ENCODE peak calls at places on chromosomes 12 and 14, in ten cellular contexts. One of them, this sample, is unnamed.

GRCh38 chr12:132279184-132279889 is 50.1 kb downstream of the GALNT9 start:
- DNase-seq in T follicular helper cell: no peak
- DNase-seq in heart left ventricle: peak
- DNase-seq in dorsolateral prefrontal cortex: no peak
- DNase-seq in stimulated activated CD8-positive, alpha-beta memory T cell treated with anti-CD3 and anti-CD28 coated beads, Interleukin-12 subunit alpha, Interleukin-12 subunit beta, amount 100 ng/mL, for 4 hours: no peak
- DNase-seq in Panc1: no peak
- DNase-seq in ovary: no peak
- DNase-seq in left cardiac atrium: peak
- DNase-seq in brain microvascular endothelial cell: no peak
- DNase-seq in Peyer's patch: peak
- DNase-seq in this sample: no peak

GRCh38 chr14:79044894-79045624 is 874.9 kb downstream of the NRXN3 start:
- DNase-seq in T follicular helper cell: no peak
- DNase-seq in heart left ventricle: no peak
- DNase-seq in dorsolateral prefrontal cortex: peak
- DNase-seq in stimulated activated CD8-positive, alpha-beta memory T cell treated with anti-CD3 and anti-CD28 coated beads, Interleukin-12 subunit alpha, Interleukin-12 subunit beta, amount 100 ng/mL, for 4 hours: no peak
- DNase-seq in Panc1: peak
- DNase-seq in ovary: no peak
- DNase-seq in left cardiac atrium: no peak
- DNase-seq in brain microvascular endothelial cell: peak
- DNase-seq in Peyer's patch: no peak
- DNase-seq in this sample: peak

GRCh38 chr12:124036117-124037109 is 63.4 kb downstream of the ZNF664 start:
- DNase-seq in T follicular helper cell: peak
- DNase-seq in heart left ventricle: no peak
- DNase-seq in dorsolateral prefrontal cortex: peak
- DNase-seq in stimulated activated CD8-positive, alpha-beta memory T cell treated with anti-CD3 and anti-CD28 coated beads, Interleukin-12 subunit alpha, Interleukin-12 subunit beta, amount 100 ng/mL, for 4 hours: no peak
- DNase-seq in Panc1: peak
- DNase-seq in ovary: peak
- DNase-seq in left cardiac atrium: peak
- DNase-seq in brain microvascular endothelial cell: no peak
- DNase-seq in Peyer's patch: peak
- DNase-seq in this sample: no peak

GRCh38 chr12:57815177-57816000 is 3.1 kb downstream of the AVIL start:
- DNase-seq in T follicular helper cell: no peak
- DNase-seq in heart left ventricle: no peak
- DNase-seq in dorsolateral prefrontal cortex: no peak
- DNase-seq in stimulated activated CD8-positive, alpha-beta memory T cell treated with anti-CD3 and anti-CD28 coated beads, Interleukin-12 subunit alpha, Interleukin-12 subunit beta, amount 100 ng/mL, for 4 hours: no peak
- DNase-seq in Panc1: no peak
- DNase-seq in ovary: no peak
- DNase-seq in left cardiac atrium: no peak
- DNase-seq in brain microvascular endothelial cell: no peak
- DNase-seq in Peyer's patch: no peak
- DNase-seq in this sample: no peak

GRCh38 chr12:95918194-95918993 is 24.0 kb downstream of the CCDC38 start:
- DNase-seq in T follicular helper cell: peak
- DNase-seq in heart left ventricle: no peak
- DNase-seq in dorsolateral prefrontal cortex: no peak
- DNase-seq in stimulated activated CD8-positive, alpha-beta memory T cell treated with anti-CD3 and anti-CD28 coated beads, Interleukin-12 subunit alpha, Interleukin-12 subunit beta, amount 100 ng/mL, for 4 hours: no peak
- DNase-seq in Panc1: peak
- DNase-seq in ovary: no peak
- DNase-seq in left cardiac atrium: no peak
- DNase-seq in brain microvascular endothelial cell: peak
- DNase-seq in Peyer's patch: peak
- DNase-seq in this sample: peak

GRCh38 chr14:105021656-105022275 is 883 bp upstream of the CDCA4 start:
- DNase-seq in T follicular helper cell: peak
- DNase-seq in heart left ventricle: peak
- DNase-seq in dorsolateral prefrontal cortex: peak
- DNase-seq in stimulated activated CD8-positive, alpha-beta memory T cell treated with anti-CD3 and anti-CD28 coated beads, Interleukin-12 subunit alpha, Interleukin-12 subunit beta, amount 100 ng/mL, for 4 hours: no peak
- DNase-seq in Panc1: no peak
- DNase-seq in ovary: peak
- DNase-seq in left cardiac atrium: no peak
- DNase-seq in brain microvascular endothelial cell: no peak
- DNase-seq in Peyer's patch: peak
- DNase-seq in this sample: no peak

GRCh38 chr12:115362319-115362976 is 678.5 kb upstream of the TBX3 start:
- DNase-seq in T follicular helper cell: no peak
- DNase-seq in heart left ventricle: no peak
- DNase-seq in dorsolateral prefrontal cortex: no peak
- DNase-seq in stimulated activated CD8-positive, alpha-beta memory T cell treated with anti-CD3 and anti-CD28 coated beads, Interleukin-12 subunit alpha, Interleukin-12 subunit beta, amount 100 ng/mL, for 4 hours: no peak
- DNase-seq in Panc1: no peak
- DNase-seq in ovary: no peak
- DNase-seq in left cardiac atrium: no peak
- DNase-seq in brain microvascular endothelial cell: no peak
- DNase-seq in Peyer's patch: no peak
- DNase-seq in this sample: no peak

GRCh38 chr14:100213956-100214767 is 24.8 kb upstream of the YY1 start:
- DNase-seq in T follicular helper cell: peak
- DNase-seq in heart left ventricle: peak
- DNase-seq in dorsolateral prefrontal cortex: peak
- DNase-seq in stimulated activated CD8-positive, alpha-beta memory T cell treated with anti-CD3 and anti-CD28 coated beads, Interleukin-12 subunit alpha, Interleukin-12 subunit beta, amount 100 ng/mL, for 4 hours: peak
- DNase-seq in Panc1: no peak
- DNase-seq in ovary: peak
- DNase-seq in left cardiac atrium: peak
- DNase-seq in brain microvascular endothelial cell: no peak
- DNase-seq in Peyer's patch: peak
- DNase-seq in this sample: peak